ENCODE peak calls at places on chromosomes 13 and 19, in five cellular contexts. Q is uterus, J is tibial nerve, X is suprapubic skin, L is Peyer's patch. D is an unnamed sample. For H3K9me3, the result is how much of the 10 kb centered on the place peaks cover.

GRCh38 chr13:57437587-57437986 is 194.0 kb upstream of the PCDH17 start:
- DNase-seq in X (no peak), Q (no peak), J (no peak), L (no peak), D (no peak)

GRCh38 chr19:35006342-35006998 is 6.3 kb downstream of the GRAMD1A start:
- DNase-seq in L (peak), Q (no peak), J (no peak), X (no peak), D (no peak)

GRCh38 chr13:107968470-107968869 is 246.9 kb downstream of the LIG4 start:
- DNase-seq in X (no peak), J (no peak), L (no peak), Q (no peak), D (no peak)

GRCh38 chr19:9323557-9323918 is 441 bp upstream of the ZNF559 start:
- DNase-seq in J (peak), X (peak), Q (peak), L (no peak), D (peak)

GRCh38 chr13:107838592-107839161 is 376.7 kb downstream of the LIG4 start:
- DNase-seq in X (no peak), L (no peak), J (no peak), Q (no peak), D (no peak)

GRCh38 chr13:40186041-40186440 is 480.4 kb downstream of the FOXO1 start:
- DNase-seq in X (no peak), Q (no peak), J (no peak), L (no peak), D (no peak)

GRCh38 chr13:109333893-109334651 is 452.3 kb downstream of the IRS2 start:
- DNase-seq in X (no peak), Q (no peak), L (no peak), J (no peak), D (no peak)

GRCh38 chr13:52446265-52446664 is 4.2 kb downstream of the VPS36 start:
- DNase-seq in J (no peak), L (no peak), Q (no peak), X (no peak), D (no peak)

GRCh38 chr19:10962863-10963262 is 2.0 kb downstream of the SMARCA4 start:
- DNase-seq in L (no peak), Q (no peak), X (no peak), J (no peak), D (no peak)

GRCh38 chr13:40362502-40362901 is 303.9 kb downstream of the FOXO1 start:
- DNase-seq in Q (no peak), J (no peak), X (no peak), L (no peak), D (no peak)

GRCh38 chr19:32339988-32340874 is 5.2 kb upstream of the ZNF507 start:
- DNase-seq in L (peak), J (peak), X (no peak), Q (peak), D (no peak)

GRCh38 chr19:51664997-51665396 is 18.4 kb upstream of the SIGLEC14 start:
- DNase-seq in J (no peak), Q (no peak), L (no peak), X (no peak), D (no peak)

GRCh38 chr13:85028035-85028434 is 771.2 kb downstream of the SLITRK6 start:
- DNase-seq in Q (no peak), J (no peak), X (no peak), L (no peak), D (no peak)
- H3K9me3 ChIP-seq in Q (under half), J (under half), X (under half), L (under half), D (under half)

GRCh38 chr13:35475960-35476943 is at the start of gene MAB21L1:
- DNase-seq in X (no peak), L (no peak), J (peak), Q (no peak), D (no peak)
- TF ChIP-seq POLR2A in X (no peak), L (no peak), J (no peak), Q (no peak), D (no peak)

GRCh38 chr19:45780448-45781281 is 1.6 kb downstream of the DMPK start:
- DNase-seq in Q (peak), J (no peak), L (peak), X (no peak), D (no peak)
- H3K9me3 ChIP-seq in Q (under half), J (under half), L (under half), X (under half), D (under half)

GRCh38 chr19:29942404-29943261 is 594 bp downstream of the URI1 start:
- DNase-seq in Q (peak), J (no peak), X (peak), L (peak), D (peak)
- TF ChIP-seq POLR2A in Q (no peak), J (no peak), X (no peak), L (no peak), D (no peak)

GRCh38 chr13:97426695-97427094 is 7.3 kb upstream of the RAP2A start:
- DNase-seq in X (no peak), L (no peak), J (no peak), Q (no peak), D (no peak)
- H3K9me3 ChIP-seq in X (under half), L (under half), J (under half), Q (under half), D (under half)

DNA sequence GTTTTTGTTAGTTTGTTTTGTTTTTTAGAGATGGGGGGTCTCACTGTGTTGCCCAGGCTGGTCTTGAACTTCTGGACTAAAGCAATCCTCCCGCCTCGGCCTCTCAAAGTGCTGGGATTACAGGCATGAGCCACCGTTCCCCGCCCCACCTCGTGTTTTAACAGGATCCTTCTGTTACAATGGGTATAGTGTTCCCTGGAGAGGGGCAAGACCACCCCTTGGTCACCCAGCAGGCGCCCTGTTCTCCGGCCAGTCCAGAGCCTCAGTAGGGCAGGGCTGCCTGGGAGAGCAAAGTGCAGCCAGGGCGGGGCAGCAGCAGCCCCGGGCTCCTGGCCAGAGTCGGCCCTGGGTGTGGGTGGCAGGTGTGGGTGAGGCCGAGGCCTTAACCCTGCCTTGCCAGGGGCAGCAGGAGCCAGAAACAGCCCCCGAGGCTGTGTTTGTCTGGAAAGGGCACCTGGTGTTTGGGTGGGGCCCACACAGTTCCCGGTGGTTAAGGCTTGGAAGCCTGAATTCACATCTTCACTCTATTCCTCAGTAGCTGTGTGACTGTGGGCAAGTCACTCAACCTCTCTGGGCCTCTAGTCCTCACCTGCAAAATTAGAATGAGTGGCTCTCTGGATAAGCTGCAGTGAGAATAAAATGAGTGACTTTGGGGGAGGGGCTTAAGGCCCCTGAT is 7.2 kb downstream of the VASP start:
- DNase-seq in Q (no peak), L (peak), X (no peak), J (no peak), D (no peak)
- TF ChIP-seq POLR2A in Q (no peak), L (peak), X (no peak), J (no peak), D (no peak)

GRCh38 chr19:57706346-57706745 is 2.7 kb downstream of the ZNF154 start:
- DNase-seq in L (no peak), J (no peak), X (no peak), Q (no peak), D (no peak)

DNA sequence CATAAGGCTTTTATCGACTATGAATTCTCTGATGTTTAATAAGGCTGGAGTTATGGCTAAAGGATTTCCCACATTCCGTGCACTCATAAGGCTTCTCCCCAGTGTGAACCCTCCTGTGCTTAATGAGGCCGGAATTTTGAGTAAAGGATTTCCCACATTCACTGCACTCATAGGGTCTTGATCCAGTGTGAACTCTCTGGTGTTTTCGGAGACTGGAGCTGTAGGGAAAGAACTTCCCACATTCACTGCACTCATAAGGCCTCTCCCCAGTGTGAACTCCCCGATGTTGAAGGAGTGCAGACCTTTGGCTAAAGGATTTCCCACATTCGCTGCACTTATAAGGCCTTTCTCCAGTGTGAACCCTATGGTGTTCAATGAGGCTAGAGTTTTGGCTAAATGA is 7.4 kb downstream of the ZNF154 start:
- DNase-seq in X (no peak), J (no peak), L (no peak), Q (no peak), D (no peak)
- H3K9me3 ChIP-seq in X (under half), J (under half), L (under half), Q (under half), D (half or more)

D was measured in ovary.